ENCODE peak calls at places on chromosomes 12 and 14, in eight cellular contexts. One of them, this sample, is unnamed.

GRCh38 chr12:6950944-6951540 is at the start of gene PTPN6:
- DNase-seq in tibial nerve: no peak
- DNase-seq in SK-N-MC: no peak
- DNase-seq in coronary artery: no peak
- DNase-seq in heart right ventricle: peak
- DNase-seq in right atrium auricular region: no peak
- DNase-seq in Peyer's patch: peak
- DNase-seq in K562: no peak
- DNase-seq in this sample: no peak

GRCh38 chr12:79514730-79515525 is 175.8 kb downstream of the PAWR start:
- DNase-seq in K562: no peak
- DNase-seq in Peyer's patch: no peak
- DNase-seq in coronary artery: no peak
- DNase-seq in SK-N-MC: no peak
- DNase-seq in right atrium auricular region: no peak
- DNase-seq in heart right ventricle: no peak
- DNase-seq in tibial nerve: no peak
- DNase-seq in this sample: no peak

GRCh38 chr14:90858511-90858910 is 42.3 kb upstream of the TTC7B start:
- DNase-seq in heart right ventricle: no peak
- DNase-seq in coronary artery: no peak
- DNase-seq in K562: no peak
- DNase-seq in Peyer's patch: no peak
- DNase-seq in right atrium auricular region: no peak
- DNase-seq in tibial nerve: no peak
- DNase-seq in SK-N-MC: no peak
- DNase-seq in this sample: no peak

GRCh38 chr12:49776413-49776812 is 35.1 kb downstream of the TMBIM6 start:
- DNase-seq in K562: peak
- DNase-seq in right atrium auricular region: peak
- DNase-seq in tibial nerve: peak
- DNase-seq in heart right ventricle: peak
- DNase-seq in Peyer's patch: no peak
- DNase-seq in SK-N-MC: no peak
- DNase-seq in coronary artery: no peak
- DNase-seq in this sample: peak

GRCh38 chr12:58801986-58802385 is 118.3 kb downstream of the LRIG3 start:
- DNase-seq in right atrium auricular region: no peak
- DNase-seq in K562: no peak
- DNase-seq in SK-N-MC: no peak
- DNase-seq in tibial nerve: no peak
- DNase-seq in heart right ventricle: no peak
- DNase-seq in coronary artery: no peak
- DNase-seq in Peyer's patch: no peak
- DNase-seq in this sample: no peak

GRCh38 chr14:33916663-33917565 is 34.0 kb downstream of the EGLN3 start:
- DNase-seq in K562: peak
- DNase-seq in Peyer's patch: no peak
- DNase-seq in SK-N-MC: no peak
- DNase-seq in tibial nerve: no peak
- DNase-seq in coronary artery: no peak
- DNase-seq in right atrium auricular region: no peak
- DNase-seq in heart right ventricle: no peak
- DNase-seq in this sample: no peak

GRCh38 chr12:112480931-112481330 is 62.2 kb downstream of the PTPN11 start:
- DNase-seq in tibial nerve: no peak
- DNase-seq in heart right ventricle: no peak
- DNase-seq in coronary artery: no peak
- DNase-seq in K562: no peak
- DNase-seq in SK-N-MC: no peak
- DNase-seq in Peyer's patch: no peak
- DNase-seq in right atrium auricular region: no peak
- DNase-seq in this sample: no peak

GRCh38 chr14:68628605-68629310 is 164.1 kb downstream of the ZFP36L1 start:
- DNase-seq in right atrium auricular region: no peak
- DNase-seq in SK-N-MC: no peak
- DNase-seq in K562: no peak
- DNase-seq in coronary artery: peak
- DNase-seq in Peyer's patch: peak
- DNase-seq in tibial nerve: no peak
- DNase-seq in heart right ventricle: no peak
- DNase-seq in this sample: no peak

GRCh38 chr14:68309631-68310030 is 483.2 kb downstream of the ZFP36L1 start:
- DNase-seq in heart right ventricle: no peak
- DNase-seq in tibial nerve: no peak
- DNase-seq in coronary artery: no peak
- DNase-seq in K562: no peak
- DNase-seq in right atrium auricular region: no peak
- DNase-seq in SK-N-MC: no peak
- DNase-seq in Peyer's patch: no peak
- DNase-seq in this sample: no peak

GRCh38 chr12:116551952-116552749 is 7.0 kb upstream of the MAP1LC3B2 start:
- DNase-seq in coronary artery: no peak
- DNase-seq in right atrium auricular region: no peak
- DNase-seq in SK-N-MC: peak
- DNase-seq in heart right ventricle: no peak
- DNase-seq in K562: peak
- DNase-seq in tibial nerve: no peak
- DNase-seq in Peyer's patch: no peak
- DNase-seq in this sample: no peak

GRCh38 chr14:101961011-101961721 is 3.2 kb upstream of the DYNC1H1 start:
- DNase-seq in coronary artery: peak
- DNase-seq in Peyer's patch: peak
- DNase-seq in SK-N-MC: peak
- DNase-seq in tibial nerve: peak
- DNase-seq in right atrium auricular region: peak
- DNase-seq in K562: peak
- DNase-seq in heart right ventricle: peak
- DNase-seq in this sample: peak

GRCh38 chr12:88314706-88315105 is 172.6 kb downstream of the TMTC3 start:
- DNase-seq in Peyer's patch: no peak
- DNase-seq in tibial nerve: no peak
- DNase-seq in SK-N-MC: no peak
- DNase-seq in right atrium auricular region: no peak
- DNase-seq in K562: no peak
- DNase-seq in heart right ventricle: no peak
- DNase-seq in coronary artery: no peak
- DNase-seq in this sample: no peak
- H3K27ac ChIP-seq in Peyer's patch: no peak
- H3K27ac ChIP-seq in tibial nerve: no peak
- H3K27ac ChIP-seq in SK-N-MC: no peak
- H3K27ac ChIP-seq in right atrium auricular region: no peak
- H3K27ac ChIP-seq in K562: no peak
- H3K27ac ChIP-seq in heart right ventricle: no peak
- H3K27ac ChIP-seq in coronary artery: no peak
- H3K27ac ChIP-seq in this sample: no peak

GRCh38 chr14:83164591-83164990 is 1630.9 kb upstream of the SEL1L start:
- DNase-seq in heart right ventricle: no peak
- DNase-seq in tibial nerve: no peak
- DNase-seq in coronary artery: no peak
- DNase-seq in Peyer's patch: no peak
- DNase-seq in SK-N-MC: no peak
- DNase-seq in K562: no peak
- DNase-seq in right atrium auricular region: no peak
- DNase-seq in this sample: no peak
- H3K4me3 ChIP-seq in heart right ventricle: no peak
- H3K4me3 ChIP-seq in tibial nerve: no peak
- H3K4me3 ChIP-seq in coronary artery: no peak
- H3K4me3 ChIP-seq in Peyer's patch: no peak
- H3K4me3 ChIP-seq in SK-N-MC: no peak
- H3K4me3 ChIP-seq in K562: no peak
- H3K4me3 ChIP-seq in right atrium auricular region: no peak
- H3K4me3 ChIP-seq in this sample: no peak

GRCh38 chr12:2152134-2152533 is 99.3 kb downstream of the CACNA1C start:
- DNase-seq in heart right ventricle: no peak
- DNase-seq in right atrium auricular region: no peak
- DNase-seq in Peyer's patch: no peak
- DNase-seq in K562: no peak
- DNase-seq in coronary artery: no peak
- DNase-seq in tibial nerve: no peak
- DNase-seq in SK-N-MC: no peak
- DNase-seq in this sample: no peak
- H3K27ac ChIP-seq in heart right ventricle: peak
- H3K27ac ChIP-seq in right atrium auricular region: peak
- H3K27ac ChIP-seq in Peyer's patch: no peak
- H3K27ac ChIP-seq in K562: no peak
- H3K27ac ChIP-seq in coronary artery: peak
- H3K27ac ChIP-seq in tibial nerve: no peak
- H3K27ac ChIP-seq in SK-N-MC: no peak
- H3K27ac ChIP-seq in this sample: no peak

GRCh38 chr12:122138181-122138580 is 35.8 kb downstream of the IL31 start:
- DNase-seq in K562: no peak
- DNase-seq in SK-N-MC: no peak
- DNase-seq in heart right ventricle: no peak
- DNase-seq in coronary artery: no peak
- DNase-seq in right atrium auricular region: no peak
- DNase-seq in tibial nerve: no peak
- DNase-seq in Peyer's patch: no peak
- DNase-seq in this sample: no peak
- H3K4me3 ChIP-seq in K562: no peak
- H3K4me3 ChIP-seq in SK-N-MC: no peak
- H3K4me3 ChIP-seq in heart right ventricle: no peak
- H3K4me3 ChIP-seq in coronary artery: no peak
- H3K4me3 ChIP-seq in right atrium auricular region: no peak
- H3K4me3 ChIP-seq in tibial nerve: no peak
- H3K4me3 ChIP-seq in Peyer's patch: no peak
- H3K4me3 ChIP-seq in this sample: no peak

DNA sequence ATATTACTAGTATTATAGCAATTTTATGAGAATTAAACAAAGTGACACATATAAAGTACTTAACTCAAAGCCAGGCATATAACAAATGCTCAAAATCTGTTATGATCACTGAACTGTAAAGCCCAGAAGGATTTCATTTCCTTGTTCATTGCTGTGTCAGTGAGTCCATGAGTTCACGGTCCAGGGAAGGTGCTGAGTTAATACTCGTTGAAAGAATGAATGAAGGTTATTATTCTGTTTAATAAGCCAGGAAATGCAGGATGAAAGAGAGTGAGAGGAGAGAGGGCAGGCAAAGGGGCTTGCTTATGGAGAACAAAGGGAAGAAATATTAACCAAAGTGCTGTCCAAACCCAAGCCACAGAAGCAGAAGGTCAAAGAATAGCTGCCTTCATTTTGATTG is 40.2 kb upstream of the NT5DC3 start:
- DNase-seq in tibial nerve: no peak
- DNase-seq in K562: no peak
- DNase-seq in coronary artery: no peak
- DNase-seq in SK-N-MC: no peak
- DNase-seq in right atrium auricular region: no peak
- DNase-seq in Peyer's patch: no peak
- DNase-seq in heart right ventricle: no peak
- DNase-seq in this sample: no peak
- H3K27ac ChIP-seq in tibial nerve: no peak
- H3K27ac ChIP-seq in K562: no peak
- H3K27ac ChIP-seq in coronary artery: no peak
- H3K27ac ChIP-seq in SK-N-MC: no peak
- H3K27ac ChIP-seq in right atrium auricular region: no peak
- H3K27ac ChIP-seq in Peyer's patch: no peak
- H3K27ac ChIP-seq in heart right ventricle: no peak
- H3K27ac ChIP-seq in this sample: no peak

GRCh38 chr12:120706029-120706428 is 4.2 kb upstream of the UNC119B start:
- DNase-seq in SK-N-MC: no peak
- DNase-seq in tibial nerve: no peak
- DNase-seq in Peyer's patch: no peak
- DNase-seq in right atrium auricular region: no peak
- DNase-seq in coronary artery: no peak
- DNase-seq in heart right ventricle: no peak
- DNase-seq in K562: no peak
- DNase-seq in this sample: no peak

GRCh38 chr12:120709976-120710804 is at the start of gene UNC119B:
- DNase-seq in coronary artery: peak
- DNase-seq in K562: peak
- DNase-seq in tibial nerve: peak
- DNase-seq in heart right ventricle: peak
- DNase-seq in Peyer's patch: peak
- DNase-seq in right atrium auricular region: no peak
- DNase-seq in SK-N-MC: no peak
- DNase-seq in this sample: peak

GRCh38 chr12:120710805-120711296 is 593 bp downstream of the UNC119B start:
- DNase-seq in tibial nerve: no peak
- DNase-seq in coronary artery: no peak
- DNase-seq in K562: peak
- DNase-seq in Peyer's patch: no peak
- DNase-seq in SK-N-MC: no peak
- DNase-seq in right atrium auricular region: no peak
- DNase-seq in heart right ventricle: no peak
- DNase-seq in this sample: no peak

GRCh38 chr12:120711411-120711810 is 1.2 kb downstream of the UNC119B start:
- DNase-seq in right atrium auricular region: no peak
- DNase-seq in K562: no peak
- DNase-seq in tibial nerve: no peak
- DNase-seq in heart right ventricle: no peak
- DNase-seq in SK-N-MC: no peak
- DNase-seq in Peyer's patch: no peak
- DNase-seq in coronary artery: no peak
- DNase-seq in this sample: no peak

GRCh38 chr12:120708646-120709045 is 1.6 kb upstream of the UNC119B start:
- DNase-seq in right atrium auricular region: no peak
- DNase-seq in heart right ventricle: no peak
- DNase-seq in Peyer's patch: no peak
- DNase-seq in tibial nerve: no peak
- DNase-seq in coronary artery: no peak
- DNase-seq in SK-N-MC: no peak
- DNase-seq in K562: no peak
- DNase-seq in this sample: no peak
- H3K4me3 ChIP-seq in right atrium auricular region: no peak
- H3K4me3 ChIP-seq in heart right ventricle: no peak
- H3K4me3 ChIP-seq in Peyer's patch: no peak
- H3K4me3 ChIP-seq in tibial nerve: no peak
- H3K4me3 ChIP-seq in coronary artery: no peak
- H3K4me3 ChIP-seq in SK-N-MC: no peak
- H3K4me3 ChIP-seq in K562: no peak
- H3K4me3 ChIP-seq in this sample: no peak